ENCODE peak calls at places on chromosomes 7 and 10, in five cellular contexts. I, Z, H, P and L are unnamed samples.

GRCh38 chr7:28205505-28205904 is 24.9 kb upstream of the JAZF1 start:
- DNase-seq in I (no peak), H (no peak), P (no peak), Z (no peak), L (no peak)

GRCh38 chr10:66925896-66926719 is at the start of gene LRRTM3:
- DNase-seq in Z (peak), I (peak), P (no peak), H (peak), L (peak)

GRCh38 chr10:35533565-35533964 is 71.6 kb upstream of the GJD4 start:
- DNase-seq in I (no peak), Z (peak), P (no peak), H (no peak), L (peak)

GRCh38 chr7:55100962-55101327 is 82.1 kb downstream of the EGFR start:
- DNase-seq in Z (no peak), P (no peak), H (no peak), I (peak), L (no peak)

GRCh38 chr10:11869743-11870460 is 46.7 kb downstream of the PROSER2 start:
- DNase-seq in P (no peak), H (no peak), Z (no peak), I (no peak), L (no peak)

GRCh38 chr7:96388166-96388565 is 66.3 kb upstream of the SLC25A13 start:
- DNase-seq in I (no peak), P (no peak), H (peak), Z (no peak), L (no peak)

GRCh38 chr10:127216284-127216683 is 19.9 kb upstream of the INSYN2A start:
- DNase-seq in P (no peak), H (no peak), Z (no peak), I (no peak), L (no peak)

GRCh38 chr10:1608408-1609037 is 128.8 kb downstream of the ADARB2 start:
- DNase-seq in H (no peak), I (no peak), Z (no peak), P (no peak), L (peak)

GRCh38 chr7:1235501-1236131 is 2.9 kb downstream of the UNCX start:
- DNase-seq in Z (no peak), H (no peak), I (no peak), P (no peak), L (no peak)

GRCh38 chr10:99435986-99436633 is 5.7 kb upstream of the GOT1 start:
- DNase-seq in Z (peak), P (no peak), I (no peak), H (peak), L (peak)

GRCh38 chr10:102455893-102456471 is 4.6 kb upstream of the C10orf95 start:
- DNase-seq in I (no peak), H (peak), P (no peak), Z (peak), L (no peak)

GRCh38 chr10:109274681-109275080 is 648.6 kb downstream of the XPNPEP1 start:
- DNase-seq in H (no peak), P (no peak), Z (no peak), I (no peak), L (no peak)

GRCh38 chr7:134448359-134449229 is 10.3 kb downstream of the AKR1B1 start:
- DNase-seq in I (no peak), Z (peak), P (no peak), H (peak), L (no peak)

GRCh38 chr7:144780071-144780608 is 55.7 kb downstream of the TPK1 start:
- DNase-seq in H (peak), Z (no peak), I (no peak), P (no peak), L (no peak)

GRCh38 chr10:73865459-73866442 is 8.6 kb downstream of the CAMK2G start:
- DNase-seq in I (peak), Z (peak), H (no peak), P (no peak), L (no peak)

GRCh38 chr10:9875353-9875752 is 1142.3 kb upstream of the CELF2 start:
- DNase-seq in H (no peak), P (no peak), Z (no peak), I (no peak), L (no peak)

GRCh38 chr10:13113544-13113943 is 13.6 kb downstream of the OPTN start:
- DNase-seq in I (no peak), P (no peak), Z (no peak), H (no peak), L (no peak)

GRCh38 chr10:43099928-43100327 is 23.1 kb downstream of the RET start:
- DNase-seq in P (no peak), Z (no peak), H (no peak), I (no peak), L (no peak)

GRCh38 chr7:100157334-100158228 is 942 bp downstream of the TRAPPC14 start:
- DNase-seq in P (no peak), H (peak), Z (peak), I (no peak), L (peak)

GRCh38 chr7:81321922-81322321 is 403.1 kb upstream of the SEMA3C start:
- DNase-seq in I (no peak), H (no peak), Z (no peak), P (no peak), L (no peak)

GRCh38 chr7:100895956-100896742 is 461 bp upstream of the ACHE start:
- DNase-seq in P (no peak), H (peak), I (no peak), Z (peak), L (peak)

GRCh38 chr7:75735581-75736350 is 3.0 kb downstream of the HIP1 start:
- DNase-seq in H (no peak), Z (no peak), I (no peak), P (no peak), L (no peak)

GRCh38 chr7:131606346-131607290 is 50.2 kb upstream of the PODXL start:
- DNase-seq in P (no peak), I (no peak), Z (peak), H (no peak), L (peak)

GRCh38 chr10:124619195-124619594 is 125.0 kb downstream of the FAM53B start:
- DNase-seq in P (no peak), I (no peak), H (no peak), Z (no peak), L (no peak)

GRCh38 chr7:128932862-128933821 is 4.6 kb upstream of the IRF5 start:
- DNase-seq in H (no peak), I (peak), Z (no peak), P (peak), L (no peak)

GRCh38 chr10:48496831-48497792 is 107.8 kb downstream of the ARHGAP22 start:
- DNase-seq in H (peak), I (no peak), P (no peak), Z (no peak), L (no peak)